ENCODE peak calls at places on chromosomes 12 and 14, in seven cellular contexts. O, U, Z, J, C, S and H are unnamed samples.

GRCh38 chr14:98913967-98914620 is 357.9 kb downstream of the BCL11B start:
- DNase-seq in O (no peak), U (no peak), Z (no peak), J (no peak), C (no peak), S (no peak), H (no peak)

GRCh38 chr12:57452181-57452936 is 2.7 kb upstream of the INHBE start:
- DNase-seq in O (no peak), U (no peak), Z (no peak), J (no peak), C (no peak), S (peak), H (no peak)

GRCh38 chr12:112979281-112979680 is 962 bp downstream of the OAS2 start:
- DNase-seq in O (no peak), U (no peak), Z (no peak), J (no peak), C (no peak), S (no peak), H (peak)

GRCh38 chr12:6827982-6828670 is at the start of gene P3H3:
- DNase-seq in O (no peak), U (peak), Z (no peak), J (peak), C (peak), S (no peak), H (no peak)

GRCh38 chr12:2284857-2285256 is 232.1 kb downstream of the CACNA1C start:
- DNase-seq in O (peak), U (peak), Z (peak), J (peak), C (peak), S (peak), H (no peak)

GRCh38 chr12:123384994-123385376 is 1.1 kb downstream of the KMT5A start:
- DNase-seq in O (no peak), U (no peak), Z (no peak), J (no peak), C (no peak), S (no peak), H (no peak)

GRCh38 chr14:83217492-83217891 is 1683.8 kb upstream of the SEL1L start:
- DNase-seq in O (no peak), U (no peak), Z (no peak), J (no peak), C (no peak), S (no peak), H (no peak)

GRCh38 chr12:77835982-77836381 is 5.3 kb downstream of the NAV3 start:
- DNase-seq in O (no peak), U (no peak), Z (no peak), J (no peak), C (no peak), S (no peak), H (no peak)

GRCh38 chr12:15700595-15700994 is 88.6 kb downstream of the EPS8 start:
- DNase-seq in O (peak), U (no peak), Z (no peak), J (no peak), C (no peak), S (no peak), H (no peak)

GRCh38 chr12:120346681-120347080 is 19.1 kb upstream of the PLA2G1B start:
- DNase-seq in O (no peak), U (no peak), Z (no peak), J (no peak), C (no peak), S (no peak), H (no peak)

GRCh38 chr14:21098892-21099595 is 589 bp upstream of the ZNF219 start:
- DNase-seq in O (no peak), U (no peak), Z (no peak), J (no peak), C (no peak), S (no peak), H (no peak)